ENCODE peak calls at places on chromosomes 3 and 15, in nine cellular contexts. Z is nephron progenitor cell, G is cardiac fibroblast, D is heart left ventricle, F is cardiac muscle cell, E is mesothelial cell of epicardium, V is PC-3, T is GM06990, Q is tibial artery. Y is an unnamed sample.

GRCh38 chr3:47024932-47025331 is 45.5 kb downstream of the NBEAL2 start:
- DNase-seq in Z (no peak), G (no peak), D (no peak), F (peak), E (no peak), V (peak), T (no peak), Q (no peak), Y (peak)

GRCh38 chr3:194130807-194131589 is 5.0 kb upstream of the HES1 start:
- DNase-seq in Z (peak), G (no peak), D (peak), F (peak), E (no peak), V (peak), T (peak), Q (no peak), Y (no peak)

GRCh38 chr15:51837784-51838183 is 8.3 kb downstream of the TMOD3 start:
- DNase-seq in Z (no peak), G (peak), D (no peak), F (peak), E (no peak), V (no peak), T (peak), Q (no peak), Y (peak)

GRCh38 chr3:134933997-134934396 is 138.9 kb downstream of the EPHB1 start:
- DNase-seq in Z (no peak), G (no peak), D (no peak), F (no peak), E (no peak), V (no peak), T (no peak), Q (no peak), Y (no peak)

GRCh38 chr3:76024640-76025039 is 239.3 kb upstream of the ZNF717 start:
- DNase-seq in Z (no peak), G (peak), D (no peak), F (peak), E (no peak), V (peak), T (no peak), Q (no peak), Y (no peak)

GRCh38 chr3:188656196-188656982 is 502.4 kb downstream of the LPP start:
- DNase-seq in Z (no peak), G (peak), D (no peak), F (no peak), E (no peak), V (peak), T (no peak), Q (no peak), Y (peak)

GRCh38 chr15:35060591-35060990 is 24.5 kb downstream of the NANOGP8 start:
- DNase-seq in Z (no peak), G (no peak), D (no peak), F (no peak), E (no peak), V (no peak), T (no peak), Q (no peak), Y (no peak)

GRCh38 chr15:95106781-95107180 is 875.4 kb downstream of the MCTP2 start:
- DNase-seq in Z (no peak), G (no peak), D (no peak), F (no peak), E (no peak), V (no peak), T (no peak), Q (no peak), Y (no peak)

GRCh38 chr15:101027920-101028319 is 108.8 kb downstream of the LRRK1 start:
- DNase-seq in Z (no peak), G (no peak), D (peak), F (no peak), E (no peak), V (no peak), T (no peak), Q (peak), Y (no peak)

GRCh38 chr15:31387483-31388118 is 61.0 kb downstream of the KLF13 start:
- DNase-seq in Z (no peak), G (no peak), D (peak), F (peak), E (peak), V (peak), T (no peak), Q (no peak), Y (no peak)

GRCh38 chr3:171491412-171491811 is 31.2 kb upstream of the TNIK start:
- DNase-seq in Z (no peak), G (no peak), D (no peak), F (no peak), E (no peak), V (no peak), T (no peak), Q (no peak), Y (no peak)

GRCh38 chr3:159796744-159797143 is 191.9 kb upstream of the IL12A start:
- DNase-seq in Z (no peak), G (peak), D (no peak), F (peak), E (no peak), V (peak), T (no peak), Q (no peak), Y (peak)

GRCh38 chr15:69810441-69811071 is 287.2 kb downstream of the TLE3 start:
- DNase-seq in Z (no peak), G (no peak), D (no peak), F (no peak), E (no peak), V (no peak), T (no peak), Q (no peak), Y (no peak)

GRCh38 chr15:86555939-86556725 is 476.5 kb downstream of the AGBL1 start:
- DNase-seq in Z (no peak), G (no peak), D (no peak), F (no peak), E (no peak), V (peak), T (no peak), Q (no peak), Y (no peak)

GRCh38 chr3:55622733-55623132 is 135.6 kb upstream of the WNT5A start:
- DNase-seq in Z (no peak), G (peak), D (no peak), F (no peak), E (no peak), V (no peak), T (no peak), Q (no peak), Y (no peak)

GRCh38 chr3:119333773-119334492 is 39.8 kb downstream of the ARHGAP31 start:
- DNase-seq in Z (no peak), G (no peak), D (peak), F (no peak), E (no peak), V (no peak), T (no peak), Q (no peak), Y (no peak)

GRCh38 chr3:77411990-77412389 is 372.1 kb downstream of the ROBO2 start:
- DNase-seq in Z (no peak), G (no peak), D (no peak), F (no peak), E (no peak), V (peak), T (no peak), Q (no peak), Y (no peak)

GRCh38 chr15:83510001-83510400 is 62.9 kb downstream of the SH3GL3 start:
- DNase-seq in Z (no peak), G (no peak), D (no peak), F (no peak), E (no peak), V (no peak), T (no peak), Q (no peak), Y (no peak)

GRCh38 chr3:182241777-182242556 is 530.2 kb downstream of the SOX2 start:
- DNase-seq in Z (peak), G (peak), D (peak), F (peak), E (no peak), V (no peak), T (no peak), Q (peak), Y (no peak)

GRCh38 chr3:186930639-186931486 is 537 bp downstream of the ST6GAL1 start:
- DNase-seq in Z (peak), G (peak), D (peak), F (peak), E (peak), V (peak), T (peak), Q (peak), Y (peak)

GRCh38 chr15:57213783-57214366 is 162.4 kb upstream of the CGNL1 start:
- DNase-seq in Z (no peak), G (peak), D (no peak), F (peak), E (no peak), V (peak), T (no peak), Q (no peak), Y (no peak)

GRCh38 chr3:44114142-44114541 is 127.5 kb upstream of the TOPAZ1 start:
- DNase-seq in Z (peak), G (peak), D (no peak), F (peak), E (peak), V (peak), T (peak), Q (no peak), Y (peak)

GRCh38 chr3:88291516-88291915 is 141.8 kb downstream of the C3orf38 start:
- DNase-seq in Z (no peak), G (no peak), D (no peak), F (no peak), E (no peak), V (no peak), T (no peak), Q (no peak), Y (no peak)

GRCh38 chr15:64111679-64112050 is 15.9 kb downstream of the SNX1 start:
- DNase-seq in Z (no peak), G (no peak), D (no peak), F (no peak), E (no peak), V (no peak), T (no peak), Q (no peak), Y (no peak)

GRCh38 chr3:59609967-59610366 is 560.1 kb upstream of the CFAP20DC start:
- DNase-seq in Z (peak), G (peak), D (no peak), F (peak), E (no peak), V (no peak), T (no peak), Q (no peak), Y (no peak)

GRCh38 chr15:90367578-90367977 is 15.5 kb downstream of the ZNF774 start:
- DNase-seq in Z (no peak), G (no peak), D (no peak), F (peak), E (no peak), V (no peak), T (no peak), Q (no peak), Y (no peak)

GRCh38 chr15:69463182-69463756 is 10.7 kb downstream of the RPLP1 start:
- DNase-seq in Z (no peak), G (no peak), D (no peak), F (no peak), E (no peak), V (no peak), T (no peak), Q (no peak), Y (no peak)

GRCh38 chr3:150775001-150775599 is 12.1 kb upstream of the SIAH2 start:
- DNase-seq in Z (no peak), G (peak), D (no peak), F (no peak), E (no peak), V (no peak), T (no peak), Q (no peak), Y (peak)

GRCh38 chr3:113279686-113280085 is 68.3 kb downstream of the BOC start:
- DNase-seq in Z (no peak), G (no peak), D (no peak), F (no peak), E (no peak), V (no peak), T (no peak), Q (no peak), Y (no peak)

GRCh38 chr15:101168463-101168824 is 83.4 kb downstream of the CHSY1 start:
- DNase-seq in Z (no peak), G (no peak), D (no peak), F (peak), E (no peak), V (no peak), T (no peak), Q (peak), Y (no peak)

GRCh38 chr3:52088445-52089367 is 32.3 kb upstream of the DUSP7 start:
- DNase-seq in Z (peak), G (peak), D (no peak), F (peak), E (no peak), V (no peak), T (no peak), Q (peak), Y (peak)

GRCh38 chr3:184805351-184806038 is 6.5 kb upstream of the VPS8 start:
- DNase-seq in Z (no peak), G (no peak), D (no peak), F (peak), E (no peak), V (no peak), T (no peak), Q (no peak), Y (no peak)

GRCh38 chr15:95284933-95285401 is 1045.5 kb upstream of the NR2F2 start:
- DNase-seq in Z (no peak), G (peak), D (no peak), F (peak), E (no peak), V (peak), T (peak), Q (no peak), Y (no peak)

GRCh38 chr15:39747326-39747725 is 35.3 kb downstream of the FSIP1 start:
- DNase-seq in Z (no peak), G (peak), D (no peak), F (peak), E (no peak), V (peak), T (no peak), Q (no peak), Y (peak)

GRCh38 chr3:132756108-132756650 is 34.0 kb upstream of the NPHP3 start:
- DNase-seq in Z (no peak), G (no peak), D (no peak), F (peak), E (no peak), V (no peak), T (no peak), Q (no peak), Y (no peak)

GRCh38 chr3:45010718-45011355 is 15.3 kb upstream of the CLEC3B start:
- DNase-seq in Z (no peak), G (peak), D (no peak), F (peak), E (no peak), V (no peak), T (no peak), Q (no peak), Y (no peak)

GRCh38 chr3:185332026-185332735 is 30.8 kb upstream of the MAP3K13 start:
- DNase-seq in Z (no peak), G (peak), D (no peak), F (peak), E (no peak), V (peak), T (peak), Q (no peak), Y (peak)

GRCh38 chr15:92611995-92612745 is 43.4 kb downstream of the FAM174B start:
- DNase-seq in Z (no peak), G (no peak), D (no peak), F (peak), E (no peak), V (no peak), T (no peak), Q (no peak), Y (no peak)

GRCh38 chr3:127630811-127631714 is 2.1 kb downstream of the PODXL2 start:
- DNase-seq in Z (no peak), G (no peak), D (no peak), F (no peak), E (no peak), V (no peak), T (no peak), Q (no peak), Y (no peak)

GRCh38 chr3:162142511-162142910 is 645.9 kb downstream of the OTOL1 start:
- DNase-seq in Z (no peak), G (peak), D (no peak), F (peak), E (no peak), V (peak), T (no peak), Q (no peak), Y (peak)

GRCh38 chr15:45522179-45522930 is at the start of gene SLC30A4:
- DNase-seq in Z (peak), G (peak), D (peak), F (peak), E (peak), V (peak), T (peak), Q (peak), Y (peak)
- TF ChIP-seq CTCF in Z (peak), G (no peak), D (peak), F (peak), E (no peak), V (no peak), T (peak), Q (peak), Y (peak)

GRCh38 chr3:12708584-12709192 is 44.8 kb upstream of the RAF1 start:
- DNase-seq in Z (no peak), G (peak), D (no peak), F (peak), E (peak), V (peak), T (no peak), Q (peak), Y (peak)
- TF ChIP-seq CTCF in Z (no peak), G (peak), D (no peak), F (peak), E (no peak), V (peak), T (no peak), Q (peak), Y (peak)

GRCh38 chr15:78907577-78907976 is 34.9 kb downstream of the MORF4L1 start:
- DNase-seq in Z (no peak), G (no peak), D (no peak), F (no peak), E (no peak), V (peak), T (no peak), Q (no peak), Y (no peak)
- TF ChIP-seq CTCF in Z (peak), G (peak), D (no peak), F (peak), E (no peak), V (peak), T (peak), Q (no peak), Y (peak)

DNA sequence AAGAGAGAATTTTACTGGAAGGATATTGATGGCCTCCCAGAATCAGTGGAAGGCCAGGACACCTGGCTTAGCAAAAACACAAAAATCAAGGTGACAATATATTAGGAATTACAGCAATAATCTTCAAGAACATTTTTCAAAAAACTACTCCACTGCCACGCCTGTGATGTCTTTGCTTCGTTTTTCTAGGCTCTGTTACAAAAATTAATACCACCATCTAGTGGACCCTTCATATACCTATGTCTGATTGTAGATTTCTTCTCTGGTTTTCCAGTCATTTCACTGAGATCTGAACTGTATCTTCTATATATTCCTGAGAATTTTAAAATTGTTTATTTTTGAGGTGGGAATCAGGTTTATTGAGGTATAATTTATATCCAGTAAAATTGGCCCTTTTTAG is 5.6 kb upstream of the SLC33A1 start:
- DNase-seq in Z (no peak), G (peak), D (no peak), F (peak), E (no peak), V (peak), T (no peak), Q (no peak), Y (no peak)
- TF ChIP-seq CTCF in Z (no peak), G (peak), D (peak), F (peak), E (no peak), V (peak), T (peak), Q (no peak), Y (peak)

GRCh38 chr3:147313513-147313912 is 92.8 kb downstream of the ZIC4 start:
- DNase-seq in Z (no peak), G (no peak), D (no peak), F (no peak), E (no peak), V (no peak), T (no peak), Q (no peak), Y (no peak)

GRCh38 chr3:147311716-147312115 is 94.6 kb downstream of the ZIC4 start:
- DNase-seq in Z (no peak), G (no peak), D (no peak), F (no peak), E (no peak), V (no peak), T (no peak), Q (no peak), Y (no peak)
- TF ChIP-seq CTCF in Z (no peak), G (no peak), D (no peak), F (no peak), E (no peak), V (no peak), T (no peak), Q (no peak), Y (no peak)

DNA sequence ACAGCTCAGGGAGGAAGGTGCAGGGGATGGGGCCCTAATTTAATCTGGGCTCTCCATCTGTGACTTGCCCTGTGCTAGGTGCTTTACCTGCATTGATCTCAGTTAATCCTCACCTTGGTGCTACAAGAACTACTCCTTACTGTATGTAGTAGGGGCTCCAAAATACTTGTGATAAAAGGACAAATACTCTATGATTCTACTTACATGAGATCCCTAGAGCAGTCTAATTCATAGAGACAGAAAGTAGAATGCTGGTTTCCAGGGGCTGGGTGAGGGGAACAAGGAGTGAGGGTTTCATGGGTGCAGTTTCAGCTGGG is 67.2 kb downstream of the SLC6A1 start:
- DNase-seq in Z (no peak), G (no peak), D (no peak), F (no peak), E (no peak), V (no peak), T (no peak), Q (no peak), Y (no peak)
- TF ChIP-seq CTCF in Z (no peak), G (no peak), D (peak), F (no peak), E (peak), V (peak), T (no peak), Q (no peak), Y (no peak)

DNA sequence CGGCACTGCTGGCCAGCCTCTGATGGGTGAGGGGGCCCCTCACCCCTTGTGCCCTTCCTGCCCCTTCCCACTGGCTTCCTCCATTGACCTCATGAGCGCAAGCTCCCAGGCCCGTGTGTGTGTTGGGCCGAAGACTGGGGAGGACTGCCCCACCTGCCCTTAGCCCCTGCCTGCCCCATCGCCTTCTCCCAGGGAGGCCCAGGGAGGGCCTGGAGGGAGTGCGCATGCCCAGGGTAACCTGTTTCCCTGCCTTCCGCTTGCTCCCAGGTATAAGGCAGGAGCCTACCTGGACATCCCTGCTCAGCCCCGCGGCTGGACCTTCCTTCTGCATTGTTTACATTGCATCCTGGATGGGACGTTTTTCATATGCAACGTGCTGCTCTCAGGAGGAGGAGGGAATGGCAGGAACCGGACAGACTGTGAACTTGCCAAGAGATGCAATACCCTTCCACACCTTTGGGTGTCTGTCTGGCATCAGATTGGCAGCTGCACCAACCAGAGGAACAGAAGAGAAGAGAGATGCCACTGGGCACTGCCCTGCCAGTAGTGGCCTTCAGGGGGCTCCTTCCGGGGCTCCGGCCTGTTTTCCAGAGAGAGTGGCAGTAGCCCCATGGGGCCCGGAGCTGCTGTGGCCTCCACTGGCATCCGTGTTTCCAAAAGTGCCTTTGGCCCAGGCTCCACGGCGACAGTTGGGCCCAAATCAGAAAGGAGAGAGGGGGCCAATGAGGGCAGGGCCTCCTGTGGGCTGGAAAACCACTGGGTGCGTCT is 8.8 kb downstream of the DLL4 start:
- DNase-seq in Z (no peak), G (no peak), D (no peak), F (no peak), E (no peak), V (peak), T (no peak), Q (no peak), Y (no peak)
- TF ChIP-seq CTCF in Z (no peak), G (peak), D (peak), F (peak), E (peak), V (peak), T (peak), Q (peak), Y (peak)

GRCh38 chr3:12884104-12884742 is 42.9 kb upstream of the RPL32 start:
- DNase-seq in Z (no peak), G (no peak), D (peak), F (peak), E (no peak), V (no peak), T (no peak), Q (peak), Y (no peak)
- TF ChIP-seq CTCF in Z (no peak), G (no peak), D (no peak), F (no peak), E (no peak), V (no peak), T (no peak), Q (no peak), Y (no peak)